ENCODE peak calls at places on chromosomes 2 and 18, in ten cellular contexts. I is GF-D8; F is neural progenitor cell; T is activated CD8-positive, alpha-beta memory T cell treated with anti-CD3 and anti-CD28 coated beads for 4 hours; P is ELR; W is frontal cortex; N is activated T-helper 1 cell treated with anti-CD3 and anti-CD28 coated beads, Interleukin-2, amount 50 U/mL, for 16 hours; K is EL; H is A549; S is IMR-90. M is an unnamed sample.

GRCh38 chr2:239275871-239276812 is 124.7 kb downstream of the HDAC4 start:
- DNase-seq in I (no peak), F (no peak), T (no peak), P (peak), W (peak), N (no peak), K (peak), H (no peak), S (no peak), M (no peak)

GRCh38 chr2:128631698-128632490 is 313.2 kb upstream of the HS6ST1 start:
- DNase-seq in I (no peak), F (no peak), T (no peak), P (no peak), W (no peak), N (no peak), K (no peak), H (no peak), S (no peak), M (no peak)

GRCh38 chr2:206585335-206585734 is 57.0 kb upstream of the FAM237A start:
- DNase-seq in I (no peak), F (no peak), T (no peak), P (no peak), W (no peak), N (no peak), K (no peak), H (no peak), S (peak), M (no peak)

GRCh38 chr2:134669731-134670669 is 48.8 kb downstream of the TMEM163 start:
- DNase-seq in I (no peak), F (no peak), T (peak), P (no peak), W (no peak), N (peak), K (no peak), H (no peak), S (no peak), M (peak)

GRCh38 chr2:101974663-101975062 is 17.1 kb upstream of the IL1R2 start:
- DNase-seq in I (no peak), F (peak), T (no peak), P (peak), W (no peak), N (no peak), K (peak), H (no peak), S (no peak), M (no peak)

GRCh38 chr18:7953085-7953958 is 386.2 kb downstream of the PTPRM start:
- DNase-seq in I (no peak), F (no peak), T (no peak), P (no peak), W (no peak), N (no peak), K (no peak), H (no peak), S (no peak), M (no peak)

GRCh38 chr2:240993446-240994160 is 4.8 kb upstream of the SNED1 start:
- DNase-seq in I (no peak), F (no peak), T (no peak), P (no peak), W (no peak), N (no peak), K (no peak), H (no peak), S (no peak), M (no peak)

GRCh38 chr2:105114551-105114950 is 76.7 kb downstream of the MRPS9 start:
- DNase-seq in I (no peak), F (peak), T (no peak), P (peak), W (peak), N (no peak), K (peak), H (peak), S (peak), M (no peak)

GRCh38 chr2:215779912-215780311 is 233.4 kb downstream of the MREG start:
- DNase-seq in I (no peak), F (no peak), T (no peak), P (no peak), W (no peak), N (no peak), K (no peak), H (no peak), S (no peak), M (no peak)

GRCh38 chr18:13165636-13166423 is 52.7 kb upstream of the LDLRAD4 start:
- DNase-seq in I (no peak), F (peak), T (no peak), P (no peak), W (no peak), N (no peak), K (no peak), H (no peak), S (no peak), M (no peak)

GRCh38 chr2:96207073-96207777 is 1.4 kb downstream of the STARD7 start:
- DNase-seq in I (no peak), F (no peak), T (no peak), P (peak), W (no peak), N (no peak), K (peak), H (no peak), S (no peak), M (no peak)

GRCh38 chr2:145874466-145874865 is 1354.5 kb upstream of the ZEB2 start:
- DNase-seq in I (no peak), F (no peak), T (no peak), P (peak), W (no peak), N (no peak), K (peak), H (no peak), S (peak), M (no peak)